ENCODE peak calls at places on chromosomes 5 and 9, in ten cellular contexts. P is A549, S is body of pancreas, Z is H1, L is stomach, O is IMR-90, G is transverse colon, N is gastrocnemius medialis, Y is HCT116, F is GM12891. W is an unnamed sample.

GRCh38 chr5:129903466-129904101 is 681 bp upstream of the CHSY3 start:
- DNase-seq in P (peak), S (no peak), Z (peak), L (no peak), O (no peak), G (no peak), N (no peak), Y (no peak), F (no peak), W (no peak)

GRCh38 chr5:88536146-88536545 is 267.5 kb upstream of the TMEM161B start:
- DNase-seq in P (no peak), S (no peak), Z (no peak), L (no peak), O (no peak), G (no peak), N (no peak), Y (no peak), F (no peak), W (no peak)

GRCh38 chr9:105842023-105842644 is 147.8 kb downstream of the TMEM38B start:
- DNase-seq in P (peak), S (peak), Z (no peak), L (no peak), O (peak), G (peak), N (no peak), Y (peak), F (peak), W (peak)

GRCh38 chr5:143194206-143194605 is 209.3 kb downstream of the NR3C1 start:
- DNase-seq in P (no peak), S (no peak), Z (no peak), L (no peak), O (peak), G (no peak), N (no peak), Y (no peak), F (no peak), W (no peak)

GRCh38 chr5:68456756-68457217 is 241.2 kb downstream of the PIK3R1 start:
- DNase-seq in P (peak), S (peak), Z (no peak), L (peak), O (peak), G (peak), N (no peak), Y (no peak), F (no peak), W (peak)

GRCh38 chr5:65394078-65394477 is 87.6 kb downstream of the ADAMTS6 start:
- DNase-seq in P (peak), S (no peak), Z (no peak), L (no peak), O (peak), G (peak), N (no peak), Y (no peak), F (no peak), W (no peak)

GRCh38 chr5:179418972-179419371 is 73.7 kb upstream of the ADAMTS2 start:
- DNase-seq in P (no peak), S (no peak), Z (no peak), L (no peak), O (no peak), G (no peak), N (no peak), Y (no peak), F (no peak), W (no peak)

GRCh38 chr9:85892406-85892805 is 48.5 kb upstream of the NAA35 start:
- DNase-seq in P (no peak), S (no peak), Z (no peak), L (no peak), O (no peak), G (no peak), N (no peak), Y (no peak), F (no peak), W (no peak)

GRCh38 chr5:42531611-42532010 is 108.4 kb downstream of the GHR start:
- DNase-seq in P (no peak), S (no peak), Z (no peak), L (no peak), O (no peak), G (no peak), N (no peak), Y (no peak), F (no peak), W (no peak)

GRCh38 chr9:122349201-122349600 is 21.6 kb upstream of the PTGS1 start:
- DNase-seq in P (no peak), S (no peak), Z (no peak), L (no peak), O (no peak), G (no peak), N (no peak), Y (no peak), F (no peak), W (no peak)

GRCh38 chr9:122348288-122348777 is 22.5 kb upstream of the PTGS1 start:
- DNase-seq in P (no peak), S (no peak), Z (no peak), L (no peak), O (no peak), G (no peak), N (no peak), Y (no peak), F (no peak), W (no peak)

GRCh38 chr9:122348791-122349190 is 22.0 kb upstream of the PTGS1 start:
- DNase-seq in P (no peak), S (no peak), Z (no peak), L (no peak), O (no peak), G (no peak), N (no peak), Y (no peak), F (no peak), W (no peak)

GRCh38 chr9:122346478-122347347 is 24.1 kb upstream of the PTGS1 start:
- DNase-seq in P (no peak), S (peak), Z (peak), L (peak), O (no peak), G (peak), N (no peak), Y (no peak), F (no peak), W (peak)

DNA sequence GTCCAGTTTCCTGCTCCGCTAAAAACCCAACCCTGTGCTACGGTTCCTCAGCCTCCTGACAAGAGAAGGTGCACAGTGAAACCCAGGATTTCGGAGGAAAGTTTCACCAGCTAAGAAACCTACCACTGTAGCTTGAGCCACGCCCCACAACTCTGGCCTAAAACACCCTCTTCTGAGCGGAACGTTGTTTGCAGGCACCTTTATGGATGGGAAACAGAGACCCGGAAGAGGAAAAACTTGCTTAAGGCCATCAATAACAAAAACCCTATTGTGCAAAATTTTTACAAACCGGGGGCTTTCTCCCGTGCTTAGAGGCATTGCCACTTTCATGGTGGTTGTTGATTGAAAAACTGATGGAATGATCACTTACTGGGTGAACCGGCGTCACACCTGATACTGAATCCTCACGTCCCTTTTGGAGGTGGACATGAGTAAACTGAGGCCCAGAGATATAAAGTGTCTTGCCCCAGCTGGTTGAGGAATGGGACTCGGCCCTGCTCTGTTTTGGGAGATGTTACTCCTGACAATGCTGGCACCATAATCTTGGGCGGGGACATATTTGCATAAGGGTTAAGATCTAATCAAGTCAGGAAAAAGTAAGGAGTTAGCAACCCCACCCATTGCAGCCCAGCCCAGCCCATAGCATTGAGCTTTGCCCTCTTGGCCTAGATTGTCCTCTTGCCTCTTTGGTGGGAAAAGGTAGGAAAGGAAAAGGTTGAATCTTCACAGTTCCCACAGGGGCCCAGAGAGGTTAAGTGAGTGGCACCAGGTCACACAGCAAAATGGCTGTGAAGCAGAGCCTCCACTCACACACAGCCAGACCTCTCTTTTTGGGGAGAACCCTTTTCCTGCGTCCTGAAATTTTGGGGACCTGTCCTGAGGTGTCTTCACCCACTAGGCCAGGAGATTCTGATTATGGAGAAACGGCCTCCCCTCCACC is 23.2 kb upstream of the PTGS1 start:
- DNase-seq in P (peak), S (peak), Z (no peak), L (no peak), O (no peak), G (peak), N (no peak), Y (no peak), F (no peak), W (peak)
- TF ChIP-seq POLR2A in P (no peak), S (no peak), Z (no peak), L (no peak), O (no peak), G (no peak), N (no peak), Y (no peak), F (no peak), W (peak)

DNA sequence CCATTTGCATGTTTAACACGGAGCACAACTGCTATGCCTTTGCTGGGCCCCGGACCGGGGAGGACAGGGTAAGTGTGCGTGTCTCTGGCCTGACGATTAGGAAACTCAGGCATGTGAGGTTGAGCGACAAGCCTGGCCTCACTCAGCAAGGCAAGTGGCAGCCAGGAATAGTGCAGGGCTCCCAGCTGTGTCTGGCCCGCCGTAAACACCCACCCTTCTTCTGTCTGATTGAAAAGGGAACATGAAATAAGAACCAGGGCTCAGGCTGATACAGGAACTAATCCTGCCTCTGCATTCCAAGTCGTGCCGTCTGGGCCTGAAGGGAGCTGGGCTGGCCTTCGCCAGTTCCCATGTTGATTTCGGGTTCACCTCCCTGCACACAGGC is 22.2 kb downstream of the FAM78A start:
- DNase-seq in P (no peak), S (no peak), Z (no peak), L (no peak), O (no peak), G (peak), N (peak), Y (no peak), F (no peak), W (peak)
- TF ChIP-seq POLR2A in P (no peak), S (peak), Z (no peak), L (no peak), O (no peak), G (no peak), N (peak), Y (no peak), F (no peak), W (no peak)

GRCh38 chr5:36690041-36690941 is 83.9 kb downstream of the SLC1A3 start:
- DNase-seq in P (peak), S (peak), Z (peak), L (peak), O (peak), G (peak), N (peak), Y (peak), F (peak), W (peak)
- TF ChIP-seq POLR2A in P (no peak), S (peak), Z (no peak), L (no peak), O (no peak), G (no peak), N (no peak), Y (no peak), F (no peak), W (no peak)

DNA sequence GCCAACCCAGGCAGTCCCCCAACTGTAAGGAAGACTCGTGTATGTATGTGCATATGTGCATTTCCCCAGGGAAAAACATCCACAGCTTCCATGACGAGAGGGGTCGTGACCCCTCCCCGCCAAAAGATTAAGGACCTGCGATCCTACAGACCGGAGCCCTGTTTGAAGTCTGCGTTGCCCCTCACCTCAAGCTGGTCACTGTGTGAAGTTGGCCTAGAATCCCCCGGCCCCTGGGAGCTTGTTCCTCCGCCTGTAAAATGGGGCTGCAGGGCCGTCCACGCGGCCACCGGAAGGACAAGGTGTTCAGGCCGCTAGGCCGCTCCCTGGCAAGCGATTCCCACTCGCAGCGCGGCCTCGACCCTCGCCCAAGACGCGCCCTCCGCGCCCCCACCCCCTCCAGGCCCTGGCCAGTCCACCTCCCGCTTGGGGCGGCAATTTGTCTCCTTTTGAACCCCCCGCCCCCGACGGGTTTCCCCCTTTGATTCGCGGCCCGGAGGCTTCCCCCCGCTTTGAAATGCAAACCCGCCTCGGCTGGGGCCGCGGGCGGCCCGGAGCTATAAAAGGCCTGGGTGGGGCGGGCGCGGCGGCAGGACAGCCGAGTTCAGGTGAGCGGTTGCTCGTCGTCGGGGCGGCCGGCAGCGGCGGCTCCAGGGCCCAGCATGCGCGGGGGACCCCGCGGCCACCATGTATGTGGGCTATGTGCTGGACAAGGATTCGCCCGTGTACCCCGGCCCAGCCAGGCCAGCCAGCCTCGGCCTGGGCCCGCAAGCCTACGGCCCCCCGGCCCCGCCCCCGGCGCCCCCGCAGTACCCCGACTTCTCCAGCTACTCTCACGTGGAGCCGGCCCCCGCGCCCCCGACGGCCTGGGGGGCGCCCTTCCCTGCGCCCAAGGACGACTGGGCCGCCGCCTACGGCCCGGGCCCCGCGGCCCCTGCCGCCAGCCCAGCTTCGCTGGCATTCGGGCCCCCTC is at the start of gene CDX1:
- DNase-seq in P (no peak), S (no peak), Z (no peak), L (no peak), O (no peak), G (peak), N (no peak), Y (no peak), F (no peak), W (no peak)
- TF ChIP-seq POLR2A in P (no peak), S (no peak), Z (no peak), L (no peak), O (no peak), G (peak), N (no peak), Y (no peak), F (no peak), W (no peak)

GRCh38 chr5:140190868-140191209 is 15.9 kb downstream of the CYSTM1 start:
- DNase-seq in P (no peak), S (no peak), Z (no peak), L (no peak), O (no peak), G (no peak), N (no peak), Y (no peak), F (no peak), W (no peak)

GRCh38 chr5:140192715-140193428 is 17.9 kb downstream of the CYSTM1 start:
- DNase-seq in P (no peak), S (no peak), Z (no peak), L (no peak), O (no peak), G (no peak), N (no peak), Y (no peak), F (no peak), W (no peak)

GRCh38 chr5:140186155-140186753 is 11.3 kb downstream of the CYSTM1 start:
- DNase-seq in P (no peak), S (no peak), Z (no peak), L (no peak), O (no peak), G (no peak), N (no peak), Y (no peak), F (no peak), W (peak)

GRCh38 chr5:140189253-140189652 is 14.3 kb downstream of the CYSTM1 start:
- DNase-seq in P (no peak), S (no peak), Z (no peak), L (no peak), O (no peak), G (no peak), N (no peak), Y (no peak), F (no peak), W (peak)

GRCh38 chr5:140189977-140190867 is 15.2 kb downstream of the CYSTM1 start:
- DNase-seq in P (no peak), S (no peak), Z (no peak), L (no peak), O (peak), G (no peak), N (peak), Y (no peak), F (no peak), W (peak)
- TF ChIP-seq POLR2A in P (no peak), S (no peak), Z (no peak), L (no peak), O (no peak), G (no peak), N (no peak), Y (no peak), F (no peak), W (no peak)

GRCh38 chr9:15552641-15553527 is at the start of gene CCDC171:
- DNase-seq in P (peak), S (peak), Z (peak), L (peak), O (peak), G (peak), N (peak), Y (peak), F (peak), W (peak)
- TF ChIP-seq POLR2A in P (peak), S (peak), Z (peak), L (no peak), O (peak), G (peak), N (peak), Y (peak), F (peak), W (peak)

GRCh38 chr9:683509-684021 is 157.9 kb upstream of the DMRT1 start:
- DNase-seq in P (no peak), S (no peak), Z (no peak), L (no peak), O (no peak), G (no peak), N (no peak), Y (no peak), F (no peak), W (no peak)

GRCh38 chr9:686381-686813 is 155.1 kb upstream of the DMRT1 start:
- DNase-seq in P (no peak), S (no peak), Z (no peak), L (no peak), O (no peak), G (no peak), N (no peak), Y (no peak), F (no peak), W (no peak)

GRCh38 chr9:684950-685340 is 156.6 kb upstream of the DMRT1 start:
- DNase-seq in P (no peak), S (no peak), Z (no peak), L (no peak), O (peak), G (no peak), N (no peak), Y (no peak), F (no peak), W (no peak)

GRCh38 chr9:682633-683508 is 158.6 kb upstream of the DMRT1 start:
- DNase-seq in P (peak), S (peak), Z (no peak), L (peak), O (peak), G (peak), N (no peak), Y (no peak), F (no peak), W (no peak)

DNA sequence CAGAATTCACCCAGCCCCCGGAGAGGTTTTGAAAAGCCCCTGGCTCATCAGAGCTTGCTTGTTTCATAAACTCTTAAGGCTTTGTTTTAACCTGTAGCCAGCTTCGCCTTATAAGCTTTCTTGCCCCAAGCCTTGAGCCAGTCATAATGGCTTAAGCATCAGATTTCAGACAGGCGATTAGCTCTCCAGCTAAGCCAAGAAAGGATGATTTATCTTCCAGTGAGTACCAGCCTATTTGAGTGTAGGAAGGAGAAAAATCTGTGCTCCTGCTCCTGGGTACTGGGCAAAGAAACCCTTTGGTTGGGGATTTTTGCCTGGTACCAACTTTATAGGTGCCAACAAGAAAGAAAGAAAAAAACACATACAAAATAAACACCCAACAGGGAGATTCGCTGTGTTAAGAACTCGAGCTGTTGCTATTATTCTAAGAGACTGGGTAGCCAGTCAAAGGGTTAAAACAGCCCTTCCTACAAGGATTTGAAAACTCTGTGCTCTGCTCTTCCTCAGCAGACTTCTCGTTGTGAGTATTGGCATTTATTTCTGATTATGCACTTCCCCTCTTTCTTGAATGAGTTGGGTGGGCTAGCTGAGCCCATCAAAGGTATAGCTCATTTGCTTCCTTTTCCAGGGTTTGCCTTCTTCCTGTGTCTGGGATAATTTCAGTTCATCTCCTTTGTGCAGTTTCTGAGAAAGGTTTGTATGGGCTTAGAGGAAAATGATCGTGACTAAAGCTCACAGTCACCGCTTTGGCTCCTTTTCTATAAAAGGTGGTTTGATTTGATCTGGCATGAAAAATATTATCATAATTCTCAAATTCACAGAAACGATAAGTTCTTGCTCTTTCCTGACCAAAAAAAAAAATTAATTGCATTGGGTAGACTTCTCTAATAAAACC is 157.2 kb upstream of the DMRT1 start:
- DNase-seq in P (no peak), S (no peak), Z (no peak), L (no peak), O (peak), G (no peak), N (peak), Y (no peak), F (no peak), W (no peak)
- TF ChIP-seq POLR2A in P (no peak), S (no peak), Z (no peak), L (no peak), O (no peak), G (no peak), N (no peak), Y (no peak), F (no peak), W (no peak)

W was measured in erythroblast.